ENCODE peak calls at places on chromosomes 5 and 9, in four cellular contexts. One of them, this sample, is unnamed.

GRCh38 chr5:103425686-103426454 is 136.7 kb downstream of the NUDT12 start:
- DNase-seq in HCT116: no peak
- DNase-seq in AG09319: no peak
- DNase-seq in fibroblast of villous mesenchyme: peak; percentile 53
- DNase-seq in this sample: peak; percentile 44

GRCh38 chr9:97633859-97634485 is 351 bp downstream of the NCBP1 start:
- DNase-seq in AG09319: no peak
- DNase-seq in HCT116: no peak
- DNase-seq in fibroblast of villous mesenchyme: peak; percentile 23
- DNase-seq in this sample: no peak

GRCh38 chr9:87824886-87825285 is 57.8 kb upstream of the SPATA31E1 start:
- DNase-seq in fibroblast of villous mesenchyme: no peak
- DNase-seq in AG09319: no peak
- DNase-seq in HCT116: no peak
- DNase-seq in this sample: no peak

GRCh38 chr5:79255786-79256557 is 20.0 kb downstream of the JMY start:
- DNase-seq in HCT116: peak; percentile 31
- DNase-seq in AG09319: no peak
- DNase-seq in fibroblast of villous mesenchyme: peak; percentile 41
- DNase-seq in this sample: no peak

GRCh38 chr5:172620506-172620905 is 20.6 kb upstream of the NEURL1B start:
- DNase-seq in AG09319: no peak
- DNase-seq in HCT116: no peak
- DNase-seq in fibroblast of villous mesenchyme: no peak
- DNase-seq in this sample: no peak

GRCh38 chr5:51685399-51685798 is 302.2 kb downstream of the ISL1 start:
- DNase-seq in fibroblast of villous mesenchyme: no peak
- DNase-seq in AG09319: no peak
- DNase-seq in HCT116: no peak
- DNase-seq in this sample: no peak

GRCh38 chr9:97412628-97413382 is 909 bp downstream of the TDRD7 start:
- DNase-seq in HCT116: no peak
- DNase-seq in fibroblast of villous mesenchyme: peak; percentile 8
- DNase-seq in AG09319: no peak
- DNase-seq in this sample: no peak

GRCh38 chr9:33840381-33840780 is 23.4 kb downstream of the UBE2R2 start:
- DNase-seq in HCT116: no peak
- DNase-seq in fibroblast of villous mesenchyme: peak; percentile 41
- DNase-seq in AG09319: no peak
- DNase-seq in this sample: no peak

GRCh38 chr5:52784741-52785140 is 3.0 kb upstream of the ITGA1 start:
- DNase-seq in HCT116: no peak
- DNase-seq in AG09319: no peak
- DNase-seq in fibroblast of villous mesenchyme: no peak
- DNase-seq in this sample: no peak

GRCh38 chr9:127950513-127951210 is 13.0 kb upstream of the DPM2 start:
- DNase-seq in AG09319: no peak
- DNase-seq in fibroblast of villous mesenchyme: no peak
- DNase-seq in HCT116: no peak
- DNase-seq in this sample: no peak

GRCh38 chr5:149829954-149830353 is 99.8 kb downstream of the PPARGC1B start:
- DNase-seq in fibroblast of villous mesenchyme: no peak
- DNase-seq in HCT116: no peak
- DNase-seq in AG09319: no peak
- DNase-seq in this sample: no peak

GRCh38 chr9:31445357-31445756 is 939.1 kb upstream of the ACO1 start:
- DNase-seq in HCT116: no peak
- DNase-seq in AG09319: no peak
- DNase-seq in fibroblast of villous mesenchyme: no peak
- DNase-seq in this sample: no peak

GRCh38 chr9:132575005-132575609 is 7.3 kb upstream of the BARHL1 start:
- DNase-seq in HCT116: peak; percentile 62
- DNase-seq in AG09319: peak; percentile 24
- DNase-seq in fibroblast of villous mesenchyme: peak; percentile 70
- DNase-seq in this sample: no peak
- TF ChIP-seq CTCF in HCT116: peak; percentile 90
- TF ChIP-seq CTCF in AG09319: peak; percentile 75
- TF ChIP-seq CTCF in fibroblast of villous mesenchyme: peak; percentile 93
- TF ChIP-seq CTCF in this sample: peak; percentile 83

DNA sequence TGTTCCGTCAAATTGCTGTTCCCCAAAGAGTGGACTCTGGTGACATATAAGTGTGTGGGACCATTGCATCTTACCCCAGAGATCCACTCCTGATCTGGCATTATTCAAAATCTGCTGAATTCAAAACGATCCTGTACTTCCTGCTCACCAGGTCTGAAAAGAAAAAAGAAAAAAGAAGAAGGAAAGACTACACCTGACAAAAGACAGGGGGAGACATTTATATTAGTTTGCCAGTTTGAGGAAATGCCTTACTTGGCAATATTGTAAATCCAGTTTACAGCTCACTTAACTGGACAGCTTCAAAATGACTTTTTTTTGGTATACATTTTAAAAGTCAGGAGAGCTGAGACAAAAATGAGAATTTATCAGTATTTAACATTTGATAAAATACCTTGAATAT is 15.0 kb upstream of the GRHPR start:
- DNase-seq in AG09319: no peak
- DNase-seq in fibroblast of villous mesenchyme: no peak
- DNase-seq in HCT116: no peak
- DNase-seq in this sample: no peak
- TF ChIP-seq CTCF in AG09319: no peak
- TF ChIP-seq CTCF in fibroblast of villous mesenchyme: peak; percentile 29
- TF ChIP-seq CTCF in HCT116: no peak
- TF ChIP-seq CTCF in this sample: peak; percentile 54

DNA sequence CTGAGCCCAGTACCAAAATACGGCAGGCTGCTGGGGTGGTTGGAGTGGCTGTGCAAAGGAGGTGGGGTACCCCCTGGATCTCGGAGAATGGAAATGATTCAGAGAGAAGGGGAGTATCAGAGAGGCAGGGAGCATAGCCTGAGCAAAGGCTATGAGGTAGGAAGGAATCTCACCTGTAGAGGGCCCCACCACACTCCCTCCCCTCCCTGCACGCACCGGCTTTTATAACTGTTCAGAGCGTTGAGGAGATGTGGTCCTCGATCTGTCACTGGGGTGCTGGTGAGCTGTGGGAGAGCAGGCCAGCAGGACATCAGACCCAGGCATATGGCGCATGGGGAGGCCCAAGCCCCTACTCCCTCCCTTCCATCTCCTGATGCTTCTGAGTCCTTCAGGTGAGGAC is 13.2 kb downstream of the PHF19 start:
- DNase-seq in AG09319: no peak
- DNase-seq in fibroblast of villous mesenchyme: no peak
- DNase-seq in HCT116: no peak
- DNase-seq in this sample: no peak
- TF ChIP-seq CTCF in AG09319: no peak
- TF ChIP-seq CTCF in fibroblast of villous mesenchyme: no peak
- TF ChIP-seq CTCF in HCT116: peak; percentile 20
- TF ChIP-seq CTCF in this sample: peak; percentile 0

DNA sequence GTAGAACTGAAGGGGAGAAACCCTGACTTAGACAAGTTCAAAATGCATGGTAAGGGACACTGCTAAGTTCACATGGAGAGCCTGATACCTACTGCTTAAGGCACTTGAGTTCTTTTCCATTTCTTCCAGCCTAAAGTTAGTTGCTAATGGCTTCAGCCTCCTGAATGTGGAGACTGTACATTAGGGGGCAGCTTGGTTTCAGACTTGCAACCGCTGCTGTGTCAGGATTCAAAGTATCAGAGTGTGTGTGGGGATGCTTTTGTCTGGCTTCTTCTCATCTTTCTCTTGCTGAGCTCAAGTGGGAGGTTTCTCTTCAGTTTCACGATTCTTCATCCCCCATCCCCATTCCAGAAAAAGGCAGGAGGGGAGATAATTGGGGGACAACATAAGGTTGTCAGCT is 49.4 kb downstream of the ATP10B start:
- DNase-seq in AG09319: no peak
- DNase-seq in HCT116: no peak
- DNase-seq in fibroblast of villous mesenchyme: no peak
- DNase-seq in this sample: no peak
- TF ChIP-seq CTCF in AG09319: no peak
- TF ChIP-seq CTCF in HCT116: no peak
- TF ChIP-seq CTCF in fibroblast of villous mesenchyme: no peak
- TF ChIP-seq CTCF in this sample: peak; percentile 58

GRCh38 chr5:156800982-156801381 is 49.1 kb upstream of the PPP1R2B start:
- DNase-seq in HCT116: no peak
- DNase-seq in AG09319: no peak
- DNase-seq in fibroblast of villous mesenchyme: no peak
- DNase-seq in this sample: no peak
- TF ChIP-seq CTCF in HCT116: no peak
- TF ChIP-seq CTCF in AG09319: no peak
- TF ChIP-seq CTCF in fibroblast of villous mesenchyme: no peak
- TF ChIP-seq CTCF in this sample: no peak

DNA sequence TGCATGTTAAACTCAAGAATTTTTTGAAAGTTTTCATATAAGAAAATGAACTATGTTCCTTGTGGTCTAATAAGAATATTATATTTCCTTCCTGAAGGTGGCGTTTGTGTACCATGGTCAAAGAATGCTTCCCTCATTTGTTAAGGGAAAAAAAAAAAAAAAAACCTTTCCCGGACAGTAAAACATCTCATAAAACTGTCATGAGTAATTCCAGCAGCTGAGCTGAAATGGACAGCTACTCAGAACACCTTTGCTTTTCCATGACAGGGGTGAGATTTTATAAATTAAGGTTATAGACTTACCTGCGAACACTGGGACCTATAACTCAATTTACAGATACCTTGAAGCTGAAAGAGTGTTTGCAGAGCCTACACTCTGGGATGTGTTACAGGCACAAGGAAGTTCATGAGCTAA is 113.2 kb upstream of the RANBP3L start:
- DNase-seq in AG09319: peak; percentile 19
- DNase-seq in HCT116: peak; percentile 37
- DNase-seq in fibroblast of villous mesenchyme: peak; percentile 71
- DNase-seq in this sample: no peak
- TF ChIP-seq CTCF in AG09319: peak; percentile 29
- TF ChIP-seq CTCF in HCT116: peak; percentile 81
- TF ChIP-seq CTCF in fibroblast of villous mesenchyme: peak; percentile 52
- TF ChIP-seq CTCF in this sample: peak; percentile 59

DNA sequence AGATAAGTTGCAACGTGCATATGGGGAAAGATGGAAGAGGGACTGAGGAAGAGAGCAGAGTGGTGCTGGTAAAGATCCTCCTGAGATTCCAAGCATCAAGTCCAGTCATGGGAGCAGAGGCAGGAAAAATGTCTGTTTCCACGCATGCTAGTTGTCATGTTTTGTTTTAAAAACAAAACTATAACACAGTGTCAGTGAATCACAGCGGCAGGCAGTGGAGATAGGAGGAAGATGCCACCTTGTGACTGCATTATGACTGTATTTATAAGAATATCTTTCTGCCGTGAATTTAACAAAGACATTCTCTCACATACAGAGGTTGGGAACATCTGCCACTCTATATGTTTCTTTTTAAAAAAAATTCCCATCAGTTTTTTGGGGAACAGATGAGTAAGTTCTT is 3.7 kb upstream of the SVEP1 start:
- DNase-seq in AG09319: no peak
- DNase-seq in fibroblast of villous mesenchyme: peak; percentile 72
- DNase-seq in HCT116: no peak
- DNase-seq in this sample: no peak
- TF ChIP-seq CTCF in AG09319: peak; percentile 31
- TF ChIP-seq CTCF in fibroblast of villous mesenchyme: no peak
- TF ChIP-seq CTCF in HCT116: no peak
- TF ChIP-seq CTCF in this sample: no peak

This sample was measured in epithelial cell of proximal tubule.